ENCODE peak calls at places on chromosome 12, in four cellular contexts. A is GM18507; M is effector memory CD4-positive, alpha-beta T cell; E is non-pigmented ciliary epithelial cell. B is an unnamed sample.

GRCh38 chr12:10497602-10498001 is 8.1 kb upstream of the EIF2S3B start:
- DNase-seq in M (no peak), A (no peak), E (no peak), B (no peak)

GRCh38 chr12:107891967-107892366 is 117.5 kb downstream of the ASCL4 start:
- DNase-seq in A (no peak), E (no peak), M (no peak), B (no peak)

GRCh38 chr12:116233669-116234068 is 43.8 kb downstream of the MED13L start:
- DNase-seq in E (no peak), A (no peak), M (no peak), B (no peak)

GRCh38 chr12:45613306-45613705 is 116.2 kb upstream of the ARID2 start:
- DNase-seq in M (no peak), A (no peak), E (peak), B (no peak)

GRCh38 chr12:12194206-12194605 is 72.6 kb downstream of the LRP6 start:
- DNase-seq in M (no peak), A (no peak), E (no peak), B (no peak)

GRCh38 chr12:7403466-7403865 is 40.5 kb downstream of the CD163L1 start:
- DNase-seq in M (no peak), A (no peak), E (no peak), B (no peak)

GRCh38 chr12:104486943-104487819 is 30.4 kb downstream of the CHST11 start:
- DNase-seq in E (no peak), A (no peak), M (no peak), B (no peak)

GRCh38 chr12:108403952-108404351 is 64.8 kb upstream of the CMKLR1 start:
- DNase-seq in M (no peak), A (no peak), E (no peak), B (no peak)

GRCh38 chr12:82874935-82875334 is 188.2 kb downstream of the TMTC2 start:
- DNase-seq in M (no peak), E (peak), A (no peak), B (no peak)

GRCh38 chr12:127280393-127281275 is 986.3 kb upstream of the TMEM132C start:
- DNase-seq in M (peak), E (no peak), A (peak), B (peak)

GRCh38 chr12:117235261-117235660 is 45.0 kb upstream of the FBXO21 start:
- DNase-seq in A (no peak), E (no peak), M (no peak), B (no peak)

GRCh38 chr12:124497039-124497438 is 70.4 kb downstream of the NCOR2 start:
- DNase-seq in M (no peak), E (no peak), A (no peak), B (no peak)

GRCh38 chr12:6280053-6280469 is 30.4 kb upstream of the PLEKHG6 start:
- DNase-seq in M (no peak), A (no peak), E (no peak), B (no peak)

GRCh38 chr12:132102297-132102696 is 41.8 kb downstream of the DDX51 start:
- DNase-seq in E (no peak), A (no peak), M (no peak), B (no peak)

GRCh38 chr12:65532162-65532561 is 253.7 kb downstream of the MSRB3 start:
- DNase-seq in A (no peak), E (peak), M (no peak), B (no peak)

GRCh38 chr12:113196582-113196981 is 11.1 kb downstream of the RITA1 start:
- DNase-seq in M (no peak), E (no peak), A (no peak), B (no peak)

GRCh38 chr12:62516932-62517331 is 50.3 kb downstream of the MON2 start:
- DNase-seq in A (no peak), E (no peak), M (no peak), B (no peak)

GRCh38 chr12:87820524-87821194 is 208.5 kb downstream of the C12orf50 start:
- DNase-seq in M (no peak), A (no peak), E (peak), B (no peak)

GRCh38 chr12:129911437-129912049 is 7.7 kb upstream of the TMEM132D start:
- DNase-seq in A (peak), E (peak), M (no peak), B (peak)

GRCh38 chr12:68804654-68805591 is 3.1 kb upstream of the MDM2 start:
- DNase-seq in M (no peak), E (no peak), A (no peak), B (no peak)

GRCh38 chr12:32390572-32391219 is 8.7 kb upstream of the FGD4 start:
- DNase-seq in M (no peak), A (no peak), E (no peak), B (no peak)

GRCh38 chr12:14930299-14930698 is 8.0 kb downstream of the ERP27 start:
- DNase-seq in M (no peak), A (no peak), E (no peak), B (no peak)

GRCh38 chr12:130945793-130946492 is 7.8 kb upstream of the ADGRD1 start:
- DNase-seq in M (no peak), A (no peak), E (no peak), B (no peak)

GRCh38 chr12:108478611-108479010 is 36.5 kb upstream of the FICD start:
- DNase-seq in E (no peak), A (no peak), M (no peak), B (no peak)

GRCh38 chr12:104522985-104523719 is 66.4 kb downstream of the CHST11 start:
- DNase-seq in E (no peak), A (no peak), M (no peak), B (no peak)

GRCh38 chr12:19970116-19970515 is 398.2 kb upstream of the PDE3A start:
- DNase-seq in M (no peak), E (peak), A (no peak), B (no peak)

GRCh38 chr12:34244608-34245007 is 222.3 kb downstream of the ALG10 start:
- DNase-seq in M (no peak), A (no peak), E (no peak), B (no peak)

GRCh38 chr12:46491548-46491947 is 119.0 kb upstream of the SLC38A2 start:
- DNase-seq in E (no peak), A (no peak), M (no peak), B (no peak)

GRCh38 chr12:52191841-52192791 is at the start of gene KRT80:
- DNase-seq in M (no peak), A (no peak), E (peak), B (no peak)

GRCh38 chr12:9869307-9870161 is at the start of gene CLEC2B:
- DNase-seq in M (no peak), A (no peak), E (peak), B (no peak)

GRCh38 chr12:127599441-127599840 is 667.5 kb upstream of the TMEM132C start:
- DNase-seq in A (no peak), M (no peak), E (no peak), B (no peak)

GRCh38 chr12:47935196-47935595 is 28.2 kb upstream of the TMEM106C start:
- DNase-seq in A (no peak), E (no peak), M (no peak), B (no peak)